ENCODE peak calls at places on chromosomes 7 and 10, in five cellular contexts. M is K562, Y is HCT116, S is GM12878, Z is SK-N-SH. J is an unnamed sample.
A peak's percentile ranks its signal among the peaks of the same experiment; 100 is the strongest.

GRCh38 chr10:6871128-6871527 is 291.1 kb upstream of the PRKCQ start:
- DNase-seq in M (peak; percentile 53), Y (no peak), S (no peak), Z (no peak), J (no peak)

GRCh38 chr10:637221-637620 is 52.2 kb downstream of the DIP2C start:
- DNase-seq in M (no peak), Y (no peak), S (no peak), Z (no peak), J (no peak)

GRCh38 chr7:131002600-131002999 is 268.6 kb upstream of the KLF14 start:
- DNase-seq in M (no peak), Y (no peak), S (no peak), Z (no peak), J (no peak)

GRCh38 chr10:30803901-30804322 is 174.4 kb upstream of the LYZL2 start:
- DNase-seq in M (no peak), Y (no peak), S (no peak), Z (no peak), J (no peak)

GRCh38 chr10:11336703-11337102 is 274.7 kb downstream of the USP6NL start:
- DNase-seq in M (no peak), Y (no peak), S (no peak), Z (no peak), J (peak; percentile 28)

GRCh38 chr10:89861584-89862287 is 160.3 kb downstream of the KIF20B start:
- DNase-seq in M (no peak), Y (peak; percentile 40), S (no peak), Z (no peak), J (no peak)

GRCh38 chr10:48463318-48464003 is 141.4 kb downstream of the ARHGAP22 start:
- DNase-seq in M (peak; percentile 77), Y (no peak), S (no peak), Z (peak; percentile 61), J (no peak)

GRCh38 chr10:69855346-69856163 is 53.8 kb downstream of the COL13A1 start:
- DNase-seq in M (no peak), Y (no peak), S (no peak), Z (no peak), J (peak; percentile 46)

GRCh38 chr7:159091480-159092475 is 52.9 kb downstream of the VIPR2 start:
- DNase-seq in M (no peak), Y (no peak), S (no peak), Z (no peak), J (no peak)

GRCh38 chr10:108384378-108384777 is 1219.9 kb upstream of the SORCS1 start:
- DNase-seq in M (no peak), Y (no peak), S (no peak), Z (no peak), J (no peak)

GRCh38 chr10:905972-906371 is 25.5 kb downstream of the LARP4B start:
- DNase-seq in M (no peak), Y (no peak), S (no peak), Z (no peak), J (no peak)

DNA sequence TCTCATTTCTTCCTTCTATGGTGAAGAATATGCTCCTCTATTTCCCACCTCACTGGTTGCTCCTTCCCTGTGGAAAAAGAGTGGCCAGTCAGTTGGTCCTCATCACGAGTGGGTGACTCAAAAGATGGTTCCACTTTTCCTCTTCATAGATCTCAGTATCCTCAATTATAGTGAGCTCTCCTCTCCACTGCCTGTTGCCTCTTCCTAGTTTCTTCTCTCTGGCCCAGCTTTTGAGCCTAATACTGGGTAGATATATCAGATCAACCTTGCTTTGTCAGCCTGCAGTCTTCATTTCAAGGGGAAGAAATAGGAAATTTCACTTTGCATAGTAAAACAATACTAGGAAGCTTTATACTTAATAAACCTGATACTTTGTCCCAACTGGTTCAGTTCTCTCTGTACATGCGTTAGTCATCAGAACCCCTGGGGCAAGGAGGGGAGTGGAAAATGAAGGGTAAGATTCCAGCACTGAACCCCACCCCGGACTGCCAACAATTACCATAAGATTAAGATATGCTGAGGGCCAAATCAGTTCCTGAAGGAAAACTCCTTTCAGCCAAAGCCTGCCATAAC is 15.5 kb upstream of the WNT16 start:
- DNase-seq in M (no peak), Y (no peak), S (no peak), Z (no peak), J (no peak)
- H3K4me3 ChIP-seq in M (no peak overlapping the region), Y (peak overlapping the region; percentile 36), S (no peak overlapping the region), Z (no peak overlapping the region), J (no peak overlapping the region)

GRCh38 chr10:116771101-116771705 is 28.8 kb upstream of the HSPA12A start:
- DNase-seq in M (no peak), Y (no peak), S (no peak), Z (no peak), J (peak; percentile 80)
- TF ChIP-seq ZBTB33 in M (no peak), Y (no peak), S (no peak), Z (no peak), J (no peak)

GRCh38 chr7:44881066-44881600 is 4.2 kb downstream of the PURB start:
- DNase-seq in M (no peak), Y (no peak), S (no peak), Z (no peak), J (no peak)

GRCh38 chr7:44883961-44884360 is 1.4 kb downstream of the PURB start:
- DNase-seq in M (no peak), Y (no peak), S (no peak), Z (no peak), J (no peak)

GRCh38 chr7:44882899-44883298 is 2.4 kb downstream of the PURB start:
- DNase-seq in M (no peak), Y (no peak), S (no peak), Z (no peak), J (no peak)

GRCh38 chr7:44881610-44882009 is 3.7 kb downstream of the PURB start:
- DNase-seq in M (no peak), Y (no peak), S (no peak), Z (no peak), J (no peak)

GRCh38 chr7:44880317-44881018 is 4.9 kb downstream of the PURB start:
- DNase-seq in M (no peak), Y (no peak), S (no peak), Z (no peak), J (no peak)
- H3K4me3 ChIP-seq in M (peak overlapping the region; percentile 78), Y (no peak overlapping the region), S (peak overlapping the region; percentile 93), Z (peak overlapping the region; percentile 72), J (no peak overlapping the region)

GRCh38 chr10:55374060-55374459 is 573.0 kb upstream of the PCDH15 start:
- DNase-seq in M (no peak), Y (no peak), S (no peak), Z (no peak), J (peak; percentile 1)
- TF ChIP-seq ZBTB33 in M (no peak), Y (no peak), S (no peak), Z (no peak), J (no peak)

GRCh38 chr7:105837765-105838241 is 38.6 kb downstream of the ATXN7L1 start:
- DNase-seq in M (no peak), Y (no peak), S (no peak), Z (no peak), J (no peak)

GRCh38 chr7:105840981-105841749 is 35.2 kb downstream of the ATXN7L1 start:
- DNase-seq in M (no peak), Y (no peak), S (no peak), Z (no peak), J (no peak)

GRCh38 chr7:105835441-105835840 is 41.0 kb downstream of the ATXN7L1 start:
- DNase-seq in M (no peak), Y (no peak), S (no peak), Z (no peak), J (no peak)

GRCh38 chr7:105839271-105839670 is 37.1 kb downstream of the ATXN7L1 start:
- DNase-seq in M (no peak), Y (no peak), S (no peak), Z (no peak), J (no peak)

GRCh38 chr7:105838273-105839141 is 37.9 kb downstream of the ATXN7L1 start:
- DNase-seq in M (no peak), Y (no peak), S (no peak), Z (peak; percentile 60), J (no peak)
- H3K4me3 ChIP-seq in M (no peak overlapping the region), Y (no peak overlapping the region), S (no peak overlapping the region), Z (no peak overlapping the region), J (no peak overlapping the region)

DNA sequence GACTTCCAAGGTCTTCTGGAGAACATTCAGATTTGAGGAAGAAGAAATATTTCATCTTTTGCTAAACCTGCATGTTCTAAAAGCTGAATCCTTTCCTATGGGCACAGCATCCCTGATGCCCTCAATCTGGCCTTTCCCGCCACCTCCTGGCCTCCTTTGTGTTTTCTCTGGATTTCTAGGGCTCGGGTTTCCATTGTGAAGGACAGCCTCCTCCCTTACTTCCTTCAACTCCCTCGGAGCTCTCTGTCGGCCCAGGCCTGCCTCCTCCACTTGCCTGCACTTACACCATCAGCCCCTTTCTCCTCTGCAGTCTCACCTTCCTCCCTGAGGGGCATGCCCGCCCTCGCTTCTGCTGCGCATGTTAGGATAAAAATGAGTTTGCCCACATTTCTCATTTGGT is 75.4 kb downstream of the WIPF3 start:
- DNase-seq in M (no peak), Y (no peak), S (no peak), Z (no peak), J (no peak)
- TF ChIP-seq ZBTB33 in M (no peak), Y (no peak), S (no peak), Z (no peak), J (no peak)

DNA sequence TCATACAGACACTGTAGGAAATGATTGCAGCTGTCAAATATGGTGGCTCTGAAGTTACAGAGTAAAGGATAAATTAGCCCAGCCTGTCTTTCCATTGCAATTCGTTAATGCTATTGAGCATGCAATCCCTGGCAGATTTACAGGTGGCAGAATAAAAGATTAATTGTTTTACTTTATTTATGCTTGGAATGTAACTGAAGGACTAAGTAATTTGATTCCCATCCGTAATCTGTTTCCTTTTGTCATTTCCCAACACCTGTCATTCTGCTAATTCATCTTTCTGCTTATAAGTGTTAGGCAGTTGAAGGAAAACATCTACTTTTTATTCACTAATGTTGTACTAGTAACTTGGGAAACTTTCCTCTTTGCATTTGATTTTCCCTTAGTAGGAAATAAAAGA is 1211.5 kb upstream of the LRRN3 start:
- DNase-seq in M (no peak), Y (no peak), S (no peak), Z (no peak), J (no peak)
- H3K4me3 ChIP-seq in M (no peak overlapping the region), Y (no peak overlapping the region), S (no peak overlapping the region), Z (no peak overlapping the region), J (no peak overlapping the region)

DNA sequence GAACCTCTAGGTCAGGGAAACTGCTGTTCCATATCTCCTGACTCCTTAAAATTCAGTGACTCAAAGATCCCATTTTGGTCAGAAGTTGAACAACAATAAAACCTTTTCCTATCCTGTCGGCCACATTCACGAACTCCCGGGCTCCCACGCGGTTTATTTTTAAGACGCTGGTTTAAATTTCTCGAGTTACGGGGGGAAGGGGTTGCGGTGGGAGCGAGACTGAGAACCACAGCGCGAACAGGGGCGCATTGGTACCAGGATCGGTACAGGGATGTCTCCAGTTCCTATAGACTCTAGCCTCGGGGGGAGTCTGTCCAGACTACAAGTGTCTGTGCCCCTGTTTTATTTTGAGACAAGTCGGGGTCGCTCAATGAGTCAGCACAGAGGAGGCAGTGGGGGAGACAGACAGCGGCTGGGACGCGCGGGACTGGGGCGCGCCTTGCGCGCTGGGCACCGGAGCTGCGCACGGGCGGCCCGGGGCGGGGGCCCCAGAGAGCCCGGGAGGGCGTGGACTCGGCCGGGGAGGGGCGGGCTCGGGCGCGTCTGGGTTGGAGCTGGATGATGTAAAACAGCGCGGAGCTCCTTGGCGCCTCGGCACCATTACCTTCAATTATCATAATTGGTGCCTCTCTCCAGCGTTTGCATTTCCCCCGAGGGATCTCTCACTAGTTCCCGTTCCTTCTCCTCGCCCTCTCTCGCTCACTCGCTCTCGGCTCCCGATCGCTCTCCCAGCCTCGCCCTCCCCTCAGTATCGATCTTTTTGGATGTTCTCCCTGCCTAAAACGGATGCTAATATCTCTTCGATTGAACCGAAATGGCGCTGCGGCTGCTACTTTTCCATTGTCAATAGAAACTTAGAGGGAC is 8.7 kb upstream of the BAMBI start:
- DNase-seq in M (peak; percentile 42), Y (no peak), S (no peak), Z (peak; percentile 88), J (no peak)
- TF ChIP-seq ZBTB33 in M (no peak), Y (no peak), S (no peak), Z (no peak), J (no peak)